ENCODE peak calls at places on chromosome 3, in five cellular contexts. One of them, this sample, is unnamed.

GRCh38 chr3:6732807-6733206 is 128.1 kb upstream of the GRM7 start:
- DNase-seq in tibial artery: no peak
- DNase-seq in hippocampal formation: no peak
- DNase-seq in GM12864: no peak
- DNase-seq in T follicular helper cell: no peak
- DNase-seq in this sample: no peak

GRCh38 chr3:148075829-148076716 is 621.6 kb upstream of the AGTR1 start:
- DNase-seq in tibial artery: no peak
- DNase-seq in hippocampal formation: peak; percentile 6
- DNase-seq in GM12864: no peak
- DNase-seq in T follicular helper cell: no peak
- DNase-seq in this sample: no peak

GRCh38 chr3:139120336-139120971 is 75.8 kb upstream of the PRR23C start:
- DNase-seq in tibial artery: no peak
- DNase-seq in hippocampal formation: no peak
- DNase-seq in GM12864: no peak
- DNase-seq in T follicular helper cell: no peak
- DNase-seq in this sample: no peak

GRCh38 chr3:195596648-195597628 is 13.2 kb upstream of the APOD start:
- DNase-seq in tibial artery: no peak
- DNase-seq in hippocampal formation: no peak
- DNase-seq in GM12864: no peak
- DNase-seq in T follicular helper cell: no peak
- DNase-seq in this sample: no peak

GRCh38 chr3:188001052-188001567 is 152.8 kb upstream of the LPP start:
- DNase-seq in tibial artery: no peak
- DNase-seq in hippocampal formation: no peak
- DNase-seq in GM12864: no peak
- DNase-seq in T follicular helper cell: no peak
- DNase-seq in this sample: no peak

GRCh38 chr3:44048196-44048924 is 193.3 kb upstream of the TOPAZ1 start:
- DNase-seq in tibial artery: no peak
- DNase-seq in hippocampal formation: no peak
- DNase-seq in GM12864: no peak
- DNase-seq in T follicular helper cell: no peak
- DNase-seq in this sample: no peak

GRCh38 chr3:106673926-106674569 is 703.2 kb upstream of the CCDC54 start:
- DNase-seq in tibial artery: no peak
- DNase-seq in hippocampal formation: no peak
- DNase-seq in GM12864: no peak
- DNase-seq in T follicular helper cell: no peak
- DNase-seq in this sample: no peak

GRCh38 chr3:177385831-177386301 is 188.6 kb upstream of the TBL1XR1 start:
- DNase-seq in tibial artery: no peak
- DNase-seq in hippocampal formation: no peak
- DNase-seq in GM12864: no peak
- DNase-seq in T follicular helper cell: no peak
- DNase-seq in this sample: no peak

GRCh38 chr3:53103566-53104296 is 26.5 kb downstream of the RFT1 start:
- DNase-seq in tibial artery: no peak
- DNase-seq in hippocampal formation: no peak
- DNase-seq in GM12864: no peak
- DNase-seq in T follicular helper cell: no peak
- DNase-seq in this sample: no peak

GRCh38 chr3:45566951-45567411 is 27.6 kb upstream of the LIMD1 start:
- DNase-seq in tibial artery: no peak
- DNase-seq in hippocampal formation: no peak
- DNase-seq in GM12864: no peak
- DNase-seq in T follicular helper cell: no peak
- DNase-seq in this sample: no peak

This sample was measured in dorsolateral prefrontal cortex.